ENCODE peak calls at places on chromosome 7, in five cellular contexts. X is T-cell; M is NCI-H748 treated with DMSO at 0.1 percent for 48 hours; T is AG09319; I is activated naive CD4-positive, alpha-beta T cell treated with anti-CD3 and anti-CD28 coated beads, Interleukin-2, amount 50 U/mL, for 16 hours. F is an unnamed sample.

GRCh38 chr7:143012409-143012808 is 14.5 kb downstream of the OR9A2 start:
- DNase-seq in X (no peak), M (no peak), T (no peak), I (no peak), F (no peak)

GRCh38 chr7:34036069-34036920 is 131.0 kb downstream of the BMPER start:
- DNase-seq in X (no peak), M (no peak), T (no peak), I (no peak), F (no peak)

GRCh38 chr7:18952846-18953245 is 164.6 kb downstream of the TWIST1 start:
- DNase-seq in X (no peak), M (no peak), T (no peak), I (no peak), F (no peak)

GRCh38 chr7:150351587-150352194 is 10.3 kb upstream of the RARRES2 start:
- DNase-seq in X (no peak), M (no peak), T (no peak), I (no peak), F (no peak)

GRCh38 chr7:5557920-5558401 is 134.3 kb upstream of the TNRC18 start:
- DNase-seq in X (no peak), M (no peak), T (no peak), I (no peak), F (peak; percentile 21)

GRCh38 chr7:151626422-151627115 is 106.9 kb upstream of the RHEB start:
- DNase-seq in X (peak; percentile 17), M (no peak), T (no peak), I (peak; percentile 33), F (no peak)

GRCh38 chr7:152544481-152544927 is 108.7 kb upstream of the KMT2C start:
- DNase-seq in X (no peak), M (no peak), T (no peak), I (no peak), F (no peak)

GRCh38 chr7:98879198-98879988 is 1.1 kb downstream of the TRRAP start:
- DNase-seq in X (peak; percentile 77), M (no peak), T (no peak), I (peak; percentile 63), F (peak; percentile 60)

GRCh38 chr7:20519641-20520040 is 95.8 kb upstream of the ABCB5 start:
- DNase-seq in X (no peak), M (peak; percentile 88), T (no peak), I (no peak), F (no peak)

GRCh38 chr7:30805931-30806330 is 34.7 kb downstream of the MINDY4 start:
- DNase-seq in X (no peak), M (no peak), T (no peak), I (no peak), F (no peak)

GRCh38 chr7:132255084-132255483 is 321.2 kb downstream of the PLXNA4 start:
- DNase-seq in X (no peak), M (no peak), T (no peak), I (no peak), F (no peak)

GRCh38 chr7:157928171-157928794 is 591.5 kb downstream of the DNAJB6 start:
- DNase-seq in X (no peak), M (no peak), T (no peak), I (no peak), F (no peak)

GRCh38 chr7:155223503-155223902 is 74.2 kb upstream of the INSIG1 start:
- DNase-seq in X (no peak), M (no peak), T (no peak), I (no peak), F (no peak)

GRCh38 chr7:1050956-1051690 is 6.8 kb downstream of the GPR146 start:
- DNase-seq in X (no peak), M (no peak), T (no peak), I (no peak), F (no peak)

GRCh38 chr7:126450269-126450671 is 802.5 kb downstream of the GRM8 start:
- DNase-seq in X (no peak), M (no peak), T (no peak), I (no peak), F (no peak)

GRCh38 chr7:156610601-156611000 is 30.0 kb upstream of the RNF32 start:
- DNase-seq in X (no peak), M (no peak), T (no peak), I (no peak), F (no peak)

GRCh38 chr7:119733480-119733879 is 539.5 kb upstream of the KCND2 start:
- DNase-seq in X (no peak), M (no peak), T (no peak), I (no peak), F (no peak)

GRCh38 chr7:94696981-94697670 is 41.2 kb upstream of the SGCE start:
- DNase-seq in X (no peak), M (no peak), T (peak; percentile 77), I (no peak), F (no peak)

GRCh38 chr7:67907792-67908191 is 911.2 kb downstream of the TYW1 start:
- DNase-seq in X (no peak), M (no peak), T (no peak), I (no peak), F (no peak)

GRCh38 chr7:5679741-5680473 is 101.6 kb downstream of the RNF216 start:
- DNase-seq in X (no peak), M (no peak), T (no peak), I (no peak), F (peak; percentile 71)

GRCh38 chr7:74604326-74605020 is 53.0 kb upstream of the GTF2I start:
- DNase-seq in X (no peak), M (no peak), T (no peak), I (no peak), F (no peak)